ENCODE peak calls at places on chromosomes 4 and X, in six cellular contexts. U is left ventricle myocardium superior; P is NCI-H748 treated with DMSO at 0.1 percent for 48 hours; K is effector CD4-positive, alpha-beta T cell; I is Peyer's patch; V is activated T-cell treated with anti-CD3 and anti-CD28 coated beads for 4 hours. X is an unnamed sample.

GRCh38 chrX:104351173-104351769 is 96.5 kb upstream of the ESX1 start:
- DNase-seq in U (no peak), P (no peak), K (no peak), I (no peak), V (no peak), X (no peak)

GRCh38 chr4:2126309-2127043 is 67.3 kb downstream of the NAT8L start:
- DNase-seq in U (no peak), P (no peak), K (no peak), I (no peak), V (no peak), X (no peak)

GRCh38 chr4:168701061-168701460 is 204.2 kb downstream of the PALLD start:
- DNase-seq in U (no peak), P (no peak), K (no peak), I (no peak), V (no peak), X (no peak)

GRCh38 chr4:15779336-15779735 is 1.2 kb downstream of the CD38 start:
- DNase-seq in U (peak), P (peak), K (no peak), I (peak), V (no peak), X (peak)

GRCh38 chrX:13084611-13085010 is 40.2 kb upstream of the FAM9C start:
- DNase-seq in U (no peak), P (no peak), K (no peak), I (no peak), V (no peak), X (no peak)

GRCh38 chrX:104972737-104973136 is 247.8 kb downstream of the TEX13A start:
- DNase-seq in U (no peak), P (no peak), K (no peak), I (no peak), V (no peak), X (no peak)

GRCh38 chr4:100188829-100189228 is 1.4 kb downstream of the DDIT4L start:
- DNase-seq in U (no peak), P (no peak), K (no peak), I (no peak), V (no peak), X (no peak)

GRCh38 chrX:150664290-150664689 is 28.9 kb upstream of the MTMR1 start:
- DNase-seq in U (peak), P (peak), K (no peak), I (no peak), V (no peak), X (peak)

GRCh38 chrX:46436744-46437143 is 108.5 kb downstream of the ZNF674 start:
- DNase-seq in U (no peak), P (no peak), K (no peak), I (no peak), V (no peak), X (no peak)

GRCh38 chrX:117483950-117484349 is 632.7 kb downstream of the KLHL13 start:
- DNase-seq in U (no peak), P (no peak), K (no peak), I (no peak), V (no peak), X (no peak)

GRCh38 chr4:1767058-1767769 is 25.9 kb upstream of the FGFR3 start:
- DNase-seq in U (peak), P (no peak), K (no peak), I (peak), V (no peak), X (no peak)

GRCh38 chr4:3255611-3256186 is 6.7 kb downstream of the MSANTD1 start:
- DNase-seq in U (no peak), P (no peak), K (no peak), I (no peak), V (no peak), X (peak)

GRCh38 chrX:107723501-107723900 is 52.1 kb downstream of the TSC22D3 start:
- DNase-seq in U (no peak), P (no peak), K (no peak), I (no peak), V (no peak), X (no peak)

GRCh38 chr4:106985830-106986229 is 50.3 kb downstream of the DKK2 start:
- DNase-seq in U (no peak), P (no peak), K (no peak), I (no peak), V (no peak), X (no peak)

GRCh38 chr4:168514249-168514852 is 17.5 kb downstream of the PALLD start:
- DNase-seq in U (no peak), P (peak), K (no peak), I (no peak), V (no peak), X (no peak)

GRCh38 chr4:167826281-167826680 is 266.1 kb upstream of the ANXA10 start:
- DNase-seq in U (no peak), P (no peak), K (no peak), I (no peak), V (no peak), X (no peak)

GRCh38 chr4:21304061-21304541 is 603.8 kb downstream of the PACRGL start:
- DNase-seq in U (no peak), P (no peak), K (no peak), I (no peak), V (no peak), X (no peak)

GRCh38 chrX:39532761-39533160 is 565.0 kb downstream of the BCOR start:
- DNase-seq in U (no peak), P (no peak), K (no peak), I (no peak), V (no peak), X (no peak)

GRCh38 chr4:74037076-74037475 is 1.4 kb downstream of the CXCL3 start:
- DNase-seq in U (no peak), P (no peak), K (no peak), I (no peak), V (no peak), X (no peak)

GRCh38 chr4:2366252-2367192 is 51.9 kb downstream of the ZFYVE28 start:
- DNase-seq in U (no peak), P (no peak), K (no peak), I (no peak), V (no peak), X (no peak)

GRCh38 chr4:182862166-182862875 is 54.9 kb downstream of the DCTD start:
- DNase-seq in U (no peak), P (no peak), K (no peak), I (no peak), V (no peak), X (no peak)

GRCh38 chr4:185370291-185370690 is 25.4 kb downstream of the LRP2BP start:
- DNase-seq in U (no peak), P (no peak), K (no peak), I (no peak), V (no peak), X (no peak)

GRCh38 chr4:93810340-93810992 is 18.1 kb upstream of the ATOH1 start:
- DNase-seq in U (no peak), P (no peak), K (no peak), I (no peak), V (no peak), X (no peak)

GRCh38 chr4:180810581-180810980 is 1432.6 kb upstream of the TENM3 start:
- DNase-seq in U (no peak), P (no peak), K (no peak), I (no peak), V (no peak), X (no peak)

GRCh38 chr4:174847801-174848427 is 18.9 kb upstream of the GLRA3 start:
- DNase-seq in U (no peak), P (no peak), K (no peak), I (no peak), V (no peak), X (no peak)

GRCh38 chr4:93313207-93313606 is 515.3 kb upstream of the ATOH1 start:
- DNase-seq in U (no peak), P (no peak), K (no peak), I (no peak), V (no peak), X (no peak)

GRCh38 chr4:174389439-174389838 is 105.7 kb downstream of the CEP44 start:
- DNase-seq in U (no peak), P (no peak), K (no peak), I (no peak), V (no peak), X (no peak)

GRCh38 chr4:93368968-93369367 is 459.6 kb upstream of the ATOH1 start:
- DNase-seq in U (no peak), P (no peak), K (no peak), I (no peak), V (no peak), X (no peak)

GRCh38 chr4:86521373-86521969 is 72.6 kb upstream of the PTPN13 start:
- DNase-seq in U (no peak), P (no peak), K (no peak), I (no peak), V (no peak), X (no peak)

GRCh38 chrX:68498044-68498507 is 775 bp upstream of the YIPF6 start:
- DNase-seq in U (no peak), P (no peak), K (no peak), I (no peak), V (no peak), X (no peak)

GRCh38 chrX:79413009-79413408 is 45.9 kb upstream of the ITM2A start:
- DNase-seq in U (no peak), P (no peak), K (no peak), I (no peak), V (no peak), X (no peak)